ENCODE peak calls at places on chromosome 1, in eight cellular contexts. D is OCI-LY7, C is PC-9, J is pancreas, A is fibroblast of lung, U is breast epithelium, R is HCT116, G is AG04450. P is an unnamed sample.

GRCh38 chr1:81617308-81618027 is 183.3 kb upstream of the ADGRL2 start:
- DNase-seq in D (no peak), C (no peak), U (no peak), G (no peak), R (no peak), A (peak), J (no peak), P (no peak)

GRCh38 chr1:109149874-109150601 is 36.1 kb downstream of the ELAPOR1 start:
- DNase-seq in U (no peak), G (no peak), R (no peak), D (no peak), C (peak), J (no peak), A (no peak), P (no peak)

GRCh38 chr1:15031251-15031930 is 122.2 kb upstream of the TMEM51 start:
- DNase-seq in G (no peak), C (no peak), D (no peak), R (no peak), A (no peak), J (no peak), U (no peak), P (no peak)

GRCh38 chr1:180366386-180367068 is 135.8 kb downstream of the ACBD6 start:
- DNase-seq in U (no peak), C (no peak), R (no peak), J (no peak), D (no peak), G (no peak), A (peak), P (no peak)

GRCh38 chr1:23449306-23449705 is 24.8 kb upstream of the TCEA3 start:
- DNase-seq in C (no peak), U (no peak), R (no peak), D (no peak), J (no peak), G (no peak), A (no peak), P (no peak)

GRCh38 chr1:82994866-82995370 is 1004.0 kb downstream of the TTLL7 start:
- DNase-seq in G (no peak), A (peak), U (no peak), D (no peak), C (no peak), J (no peak), R (no peak), P (no peak)

GRCh38 chr1:200029624-200030074 is 2.1 kb downstream of the NR5A2 start:
- DNase-seq in J (no peak), A (no peak), C (peak), G (no peak), R (no peak), D (peak), U (no peak), P (no peak)

GRCh38 chr1:193349046-193349535 is 162.7 kb upstream of the B3GALT2 start:
- DNase-seq in G (no peak), A (no peak), C (no peak), U (no peak), R (no peak), D (no peak), J (no peak), P (no peak)

GRCh38 chr1:35186239-35186638 is 6.7 kb downstream of the SFPQ start:
- DNase-seq in A (no peak), G (no peak), U (no peak), R (no peak), D (no peak), J (no peak), C (no peak), P (no peak)

GRCh38 chr1:221335161-221336101 is 406.5 kb downstream of the DUSP10 start:
- DNase-seq in R (no peak), D (no peak), J (peak), U (no peak), C (peak), G (no peak), A (peak), P (no peak)

GRCh38 chr1:153260980-153261792 is 1.7 kb downstream of the LORICRIN start:
- DNase-seq in R (no peak), G (no peak), J (peak), D (no peak), C (no peak), U (no peak), A (no peak), P (no peak)

GRCh38 chr1:9018372-9018771 is 7.9 kb downstream of the SLC2A7 start:
- DNase-seq in C (no peak), U (no peak), J (no peak), R (no peak), A (no peak), D (no peak), G (no peak), P (no peak)

GRCh38 chr1:193190096-193190744 is 3.8 kb upstream of the B3GALT2 start:
- DNase-seq in G (no peak), U (no peak), R (no peak), C (no peak), J (no peak), D (no peak), A (peak), P (no peak)

GRCh38 chr1:12556368-12556930 is 61.6 kb downstream of the DHRS3 start:
- DNase-seq in G (peak), D (no peak), J (no peak), R (no peak), A (peak), U (peak), C (no peak), P (no peak)

GRCh38 chr1:93504247-93505033 is 56.5 kb downstream of the FNBP1L start:
- DNase-seq in C (no peak), D (no peak), G (no peak), J (no peak), R (no peak), A (no peak), U (no peak), P (no peak)

GRCh38 chr1:202689493-202690342 is 20.5 kb downstream of the SYT2 start:
- DNase-seq in R (no peak), D (no peak), U (no peak), J (no peak), A (no peak), C (no peak), G (no peak), P (no peak)

GRCh38 chr1:199545780-199546179 is 481.7 kb upstream of the NR5A2 start:
- DNase-seq in D (peak), U (no peak), J (peak), C (peak), A (no peak), R (peak), G (no peak), P (no peak)

DNA sequence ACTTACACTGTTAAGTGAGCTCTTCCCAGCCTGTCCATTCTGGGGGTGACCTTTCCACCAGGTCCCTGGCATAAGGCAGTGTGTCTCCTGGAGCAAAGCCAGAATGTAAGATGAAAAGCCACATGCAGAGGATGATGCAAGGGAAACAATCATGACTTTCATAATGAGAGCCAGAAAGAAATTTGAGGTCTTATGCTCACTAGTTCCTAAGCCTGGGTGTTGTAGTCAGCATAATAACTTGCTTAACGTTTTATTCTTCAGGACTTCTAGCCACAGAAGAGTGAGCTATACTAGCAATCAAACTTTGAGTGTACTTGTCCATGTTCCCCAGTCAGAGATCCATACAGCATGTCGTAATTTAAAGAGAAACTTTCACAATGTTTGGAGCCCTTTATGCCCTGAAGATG is 60.6 kb upstream of the FOXD3 start:
- DNase-seq in G (no peak), J (no peak), D (no peak), U (no peak), R (no peak), A (peak), C (no peak), P (no peak)
- TF ChIP-seq CTCF in G (no peak), J (no peak), D (no peak), U (no peak), R (no peak), A (no peak), C (no peak), P (no peak)

GRCh38 chr1:174968750-174969244 is 30.9 kb upstream of the CACYBP start:
- DNase-seq in D (peak), J (no peak), G (no peak), A (peak), R (no peak), U (no peak), C (peak), P (peak)
- H3K27ac ChIP-seq in D (peak), J (no peak), G (no peak), A (no peak), R (no peak), U (peak), C (peak), P (peak)

GRCh38 chr1:161725888-161726630 is 4.7 kb downstream of the FCRLB start:
- DNase-seq in J (peak), G (no peak), D (peak), C (peak), A (peak), U (no peak), R (no peak), P (peak)
- TF ChIP-seq CTCF in J (no peak), G (peak), D (peak), C (peak), A (peak), U (no peak), R (no peak), P (no peak)

GRCh38 chr1:6912507-6912906 is 127.3 kb downstream of the CAMTA1 start:
- DNase-seq in J (no peak), C (no peak), G (no peak), U (no peak), R (no peak), D (no peak), A (no peak), P (no peak)

GRCh38 chr1:6913086-6913485 is 127.8 kb downstream of the CAMTA1 start:
- DNase-seq in C (no peak), J (no peak), U (no peak), G (no peak), D (no peak), R (no peak), A (no peak), P (no peak)

GRCh38 chr1:6911974-6912373 is 126.7 kb downstream of the CAMTA1 start:
- DNase-seq in D (no peak), R (no peak), A (peak), C (no peak), G (no peak), U (no peak), J (no peak), P (no peak)

GRCh38 chr1:6909857-6910256 is 124.6 kb downstream of the CAMTA1 start:
- DNase-seq in D (no peak), C (no peak), U (no peak), J (peak), G (no peak), A (no peak), R (no peak), P (no peak)

GRCh38 chr1:6911229-6911941 is 126.1 kb downstream of the CAMTA1 start:
- DNase-seq in R (no peak), D (no peak), A (no peak), U (no peak), C (no peak), G (no peak), J (no peak), P (no peak)
- H3K27ac ChIP-seq in R (no peak), D (no peak), A (no peak), U (no peak), C (no peak), G (no peak), J (no peak), P (no peak)

DNA sequence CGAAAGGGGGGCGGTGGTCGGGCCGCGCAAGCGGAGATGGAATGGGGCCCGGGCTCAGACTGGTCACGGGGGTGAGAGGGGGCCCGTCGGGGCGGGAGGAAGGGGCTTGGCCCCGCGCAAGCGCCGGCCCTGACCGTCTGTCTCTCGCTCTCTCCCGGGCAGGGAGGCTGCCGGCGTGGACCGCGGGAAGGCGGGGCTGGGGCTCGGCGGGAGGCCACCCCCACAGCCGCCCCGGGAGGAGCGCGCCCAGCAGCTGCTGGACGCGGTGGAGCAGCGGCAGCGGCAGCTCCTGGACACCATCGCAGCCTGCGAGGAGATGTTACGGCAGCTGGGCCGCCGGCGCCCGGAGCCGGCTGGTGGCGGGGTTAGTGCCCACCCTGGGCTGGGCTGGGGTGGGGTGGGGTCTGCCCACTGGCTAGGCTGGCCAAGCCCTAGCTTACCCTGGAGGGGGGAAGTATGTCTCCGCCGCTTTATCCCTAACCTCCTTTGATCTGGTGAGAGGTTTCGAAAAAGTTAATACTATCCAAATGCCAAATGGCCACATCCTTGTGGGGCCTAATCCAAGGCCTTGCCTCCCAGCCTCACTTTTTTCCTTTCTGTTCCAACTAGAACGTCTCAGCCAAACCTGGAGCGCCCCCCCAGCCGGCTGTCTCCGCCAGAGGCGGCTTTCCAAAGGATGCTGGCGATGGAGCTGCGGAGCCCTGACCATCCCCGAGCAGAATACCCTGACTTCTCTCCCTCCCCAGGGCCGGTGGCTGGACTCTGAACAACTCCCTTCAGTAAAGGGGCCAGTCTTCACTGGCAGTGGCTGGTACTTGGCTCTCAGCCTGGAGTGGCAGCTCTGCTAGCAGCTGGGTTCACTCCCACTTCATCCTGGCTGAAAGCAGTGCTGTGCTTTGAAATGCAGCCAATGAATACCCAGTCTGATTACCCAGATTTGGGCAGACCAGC is 636 bp upstream of the YRDC start:
- DNase-seq in R (no peak), C (peak), D (peak), U (peak), J (peak), A (peak), G (no peak), P (peak)
- TF ChIP-seq CTCF in R (no peak), C (no peak), D (no peak), U (no peak), J (no peak), A (peak), G (peak), P (no peak)

DNA sequence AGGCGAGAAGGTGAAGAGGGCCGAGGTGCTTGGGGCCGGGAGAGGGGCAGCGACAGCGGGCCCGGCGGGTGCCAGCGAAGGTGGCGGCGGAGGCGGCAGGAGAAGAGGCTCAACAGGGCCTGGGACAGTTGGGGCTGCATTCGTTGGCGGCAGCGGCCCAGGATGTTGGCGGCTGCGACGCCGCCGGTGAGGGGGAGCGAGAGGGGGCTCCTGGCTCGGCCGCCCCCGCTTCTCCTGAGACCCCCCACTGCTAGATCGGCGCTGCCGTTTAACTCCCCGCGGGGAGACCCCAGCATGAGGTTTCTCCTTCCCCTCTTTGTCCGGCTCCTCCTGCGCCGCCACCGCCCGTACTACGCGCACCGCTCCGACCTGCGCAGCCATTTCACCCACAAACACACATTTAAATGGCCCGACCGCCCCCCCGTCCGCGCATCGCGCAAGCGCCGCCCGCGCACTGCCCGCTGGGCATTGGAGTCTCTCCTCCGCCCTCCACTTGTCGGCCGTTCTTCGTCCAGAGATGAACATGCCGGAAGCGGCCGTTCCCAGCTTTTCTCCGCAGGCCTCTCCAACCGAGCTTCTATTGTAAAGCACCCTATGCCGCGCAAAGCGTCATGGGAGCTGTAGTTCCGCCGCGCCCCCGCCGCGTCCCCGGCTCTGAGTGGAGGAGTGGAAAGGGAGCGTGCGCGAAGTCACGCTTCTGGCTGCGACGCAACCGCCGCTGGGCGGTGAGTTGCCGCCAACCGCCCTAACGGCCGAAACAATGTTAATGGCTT is at the start of gene RSBN1:
- DNase-seq in D (peak), U (peak), A (peak), J (peak), C (peak), G (peak), R (peak), P (peak)
- H3K27ac ChIP-seq in D (peak), U (peak), A (peak), J (peak), C (peak), G (peak), R (peak), P (peak)

P was measured in CD8-positive, alpha-beta T cell.